ENCODE peak calls at places on chromosomes 6 and 20, in eight cellular contexts. R, P, A, Z, K, L, O and B are unnamed samples.

GRCh38 chr6:15956205-15957106 is 172.4 kb upstream of the MYLIP start:
- DNase-seq in P (no peak), L (no peak), Z (no peak), A (no peak), R (no peak), O (no peak), K (no peak), B (no peak)

GRCh38 chr20:60132827-60133549 is 174.8 kb downstream of the CDH26 start:
- DNase-seq in R (no peak), A (no peak), K (no peak), Z (no peak), P (no peak), O (no peak), L (peak), B (no peak)

GRCh38 chr20:9068896-9069663 is at the start of gene PLCB4:
- DNase-seq in L (no peak), P (peak), Z (no peak), K (no peak), A (peak), R (no peak), O (no peak), B (peak)

GRCh38 chr6:161138545-161139303 is 135.1 kb downstream of the AGPAT4 start:
- DNase-seq in R (no peak), A (no peak), Z (no peak), L (no peak), K (no peak), P (no peak), O (no peak), B (peak)

GRCh38 chr20:21513181-21513663 is 642 bp downstream of the NKX2-2 start:
- DNase-seq in A (no peak), P (no peak), O (no peak), L (no peak), R (no peak), K (no peak), Z (peak), B (no peak)

GRCh38 chr6:55866110-55866509 is 9.3 kb downstream of the BMP5 start:
- DNase-seq in K (no peak), A (no peak), Z (no peak), R (peak), O (no peak), L (no peak), P (no peak), B (no peak)

GRCh38 chr6:51339728-51340127 is 521.1 kb downstream of the TFAP2B start:
- DNase-seq in Z (no peak), K (no peak), P (peak), L (no peak), A (no peak), R (no peak), O (no peak), B (no peak)

GRCh38 chr20:16966276-16966880 is 218.2 kb downstream of the OTOR start:
- DNase-seq in Z (no peak), A (no peak), R (no peak), L (no peak), P (no peak), O (no peak), K (no peak), B (no peak)

GRCh38 chr20:5013682-5014447 is 12.6 kb upstream of the SLC23A2 start:
- DNase-seq in K (no peak), O (no peak), L (no peak), P (no peak), Z (no peak), A (no peak), R (no peak), B (no peak)

GRCh38 chr6:978937-979685 is 286.2 kb upstream of the EXOC2 start:
- DNase-seq in A (no peak), L (no peak), O (no peak), P (no peak), Z (no peak), K (no peak), R (no peak), B (no peak)

GRCh38 chr6:53436904-53437303 is 88.2 kb upstream of the ELOVL5 start:
- DNase-seq in O (no peak), A (no peak), P (no peak), R (no peak), L (no peak), K (no peak), Z (no peak), B (no peak)